ENCODE peak calls at places on chromosome 20, in six cellular contexts. O is activated naive CD8-positive, alpha-beta T cell treated with anti-CD3 and anti-CD28 coated beads, Interleukin-2, amount 50 U/mL, for 24 hours; G is HCT116; T is left lung; J is T-helper 17 cell; R is upper lobe of left lung. K is an unnamed sample.

GRCh38 chr20:50526403-50526989 is 16.3 kb downstream of the PTPN1 start:
- ATAC-seq in O (no peak), G (no peak), T (peak), J (no peak), R (peak), K (no peak)

GRCh38 chr20:47532002-47532401 is 30.3 kb downstream of the NCOA3 start:
- ATAC-seq in O (no peak), G (no peak), T (no peak), J (no peak), R (no peak), K (no peak)

GRCh38 chr20:12210591-12210990 is 292.9 kb downstream of the BTBD3 start:
- ATAC-seq in O (no peak), G (no peak), T (no peak), J (no peak), R (no peak), K (no peak)

GRCh38 chr20:62453186-62453808 is 22.5 kb downstream of the GATA5 start:
- ATAC-seq in O (no peak), G (no peak), T (no peak), J (no peak), R (no peak), K (no peak)

GRCh38 chr20:19903168-19903676 is 113.9 kb upstream of the NAA20 start:
- ATAC-seq in O (no peak), G (no peak), T (peak), J (no peak), R (peak), K (no peak)

GRCh38 chr20:44097521-44098255 is 89.3 kb downstream of the JPH2 start:
- ATAC-seq in O (no peak), G (no peak), T (no peak), J (no peak), R (no peak), K (no peak)

GRCh38 chr20:50508171-50508761 is 1.9 kb upstream of the PTPN1 start:
- ATAC-seq in O (no peak), G (no peak), T (no peak), J (no peak), R (no peak), K (no peak)

GRCh38 chr20:44900231-44900854 is 9.5 kb upstream of the PABPC1L start:
- ATAC-seq in O (peak), G (no peak), T (peak), J (no peak), R (peak), K (no peak)

GRCh38 chr20:2736441-2736840 is 43.9 kb downstream of the EBF4 start:
- ATAC-seq in O (no peak), G (no peak), T (no peak), J (no peak), R (no peak), K (no peak)

GRCh38 chr20:2984028-2984501 is 59.4 kb upstream of the GNRH2 start:
- ATAC-seq in O (peak), G (no peak), T (no peak), J (peak), R (no peak), K (peak)

GRCh38 chr20:4775322-4776078 is 53.8 kb downstream of the PRND start:
- ATAC-seq in O (no peak), G (no peak), T (peak), J (no peak), R (no peak), K (no peak)

GRCh38 chr20:62774762-62775161 is 21.5 kb upstream of the MRGBP start:
- ATAC-seq in O (no peak), G (no peak), T (no peak), J (no peak), R (no peak), K (no peak)

GRCh38 chr20:61205769-61206168 is 46.3 kb upstream of the CDH4 start:
- ATAC-seq in O (no peak), G (no peak), T (no peak), J (no peak), R (no peak), K (no peak)

GRCh38 chr20:58286729-58287128 is 22.8 kb upstream of the RAB22A start:
- ATAC-seq in O (peak), G (no peak), T (no peak), J (no peak), R (no peak), K (no peak)

GRCh38 chr20:34732523-34732922 is 28.4 kb downstream of the TP53INP2 start:
- ATAC-seq in O (no peak), G (no peak), T (no peak), J (no peak), R (no peak), K (no peak)

GRCh38 chr20:45827030-45827652 is at the start of gene TNNC2:
- ATAC-seq in O (no peak), G (no peak), T (no peak), J (no peak), R (no peak), K (no peak)

GRCh38 chr20:46458891-46459750 is 52.7 kb upstream of the ELMO2 start:
- ATAC-seq in O (no peak), G (no peak), T (peak), J (no peak), R (no peak), K (no peak)

GRCh38 chr20:57707849-57708693 is 1.7 kb downstream of the PMEPA1 start:
- ATAC-seq in O (no peak), G (no peak), T (no peak), J (no peak), R (no peak), K (no peak)

GRCh38 chr20:41359541-41360011 is 7.0 kb downstream of the EMILIN3 start:
- ATAC-seq in O (no peak), G (no peak), T (no peak), J (no peak), R (no peak), K (no peak)

GRCh38 chr20:35560105-35560511 is 18.2 kb downstream of the ERGIC3 start:
- ATAC-seq in O (no peak), G (no peak), T (no peak), J (no peak), R (no peak), K (no peak)

GRCh38 chr20:17598013-17598550 is 28.2 kb downstream of the DSTN start:
- ATAC-seq in O (no peak), G (no peak), T (no peak), J (no peak), R (no peak), K (no peak)

GRCh38 chr20:14332796-14333345 is 4.5 kb downstream of the FLRT3 start:
- ATAC-seq in O (no peak), G (no peak), T (peak), J (no peak), R (no peak), K (no peak)

GRCh38 chr20:51759769-51760510 is 8.2 kb downstream of the ATP9A start:
- ATAC-seq in O (no peak), G (peak), T (no peak), J (no peak), R (no peak), K (no peak)

GRCh38 chr20:62495798-62496325 is 20.1 kb upstream of the GATA5 start:
- ATAC-seq in O (no peak), G (no peak), T (no peak), J (no peak), R (peak), K (no peak)

GRCh38 chr20:46820682-46821081 is 74.0 kb upstream of the EYA2 start:
- ATAC-seq in O (no peak), G (no peak), T (no peak), J (no peak), R (no peak), K (no peak)

GRCh38 chr20:62925420-62926228 is 681 bp downstream of the DIDO1 start:
- ATAC-seq in O (no peak), G (peak), T (peak), J (peak), R (no peak), K (peak)

GRCh38 chr20:62232764-62233645 is 5.3 kb upstream of the OSBPL2 start:
- ATAC-seq in O (no peak), G (no peak), T (no peak), J (no peak), R (no peak), K (no peak)

GRCh38 chr20:54345301-54345724 is 130.1 kb upstream of the DOK5 start:
- ATAC-seq in O (no peak), G (peak), T (peak), J (no peak), R (no peak), K (no peak)

GRCh38 chr20:35117148-35117547 is 24.5 kb upstream of the TRPC4AP start:
- ATAC-seq in O (no peak), G (no peak), T (no peak), J (no peak), R (no peak), K (no peak)

GRCh38 chr20:4038047-4038459 is 22.7 kb upstream of the RNF24 start:
- ATAC-seq in O (peak), G (peak), T (peak), J (peak), R (peak), K (peak)

GRCh38 chr20:17822039-17822438 is 122.3 kb downstream of the BANF2 start:
- ATAC-seq in O (no peak), G (no peak), T (peak), J (no peak), R (no peak), K (no peak)

GRCh38 chr20:33751775-33752174 is 20.0 kb downstream of the ZNF341 start:
- ATAC-seq in O (no peak), G (peak), T (no peak), J (no peak), R (no peak), K (no peak)

GRCh38 chr20:55947701-55948100 is 57.6 kb downstream of the CBLN4 start:
- ATAC-seq in O (no peak), G (no peak), T (peak), J (no peak), R (no peak), K (no peak)

GRCh38 chr20:38170914-38171300 is 5.8 kb upstream of the TGM2 start:
- ATAC-seq in O (no peak), G (no peak), T (no peak), J (no peak), R (no peak), K (no peak)

GRCh38 chr20:61789329-61789728 is 276.4 kb downstream of the TAF4 start:
- ATAC-seq in O (no peak), G (no peak), T (no peak), J (no peak), R (no peak), K (no peak)

GRCh38 chr20:57388953-57389694 is 2.1 kb upstream of the RBM38 start:
- ATAC-seq in O (peak), G (peak), T (peak), J (peak), R (peak), K (peak)

GRCh38 chr20:45114465-45115385 is at the start of gene WFDC5:
- ATAC-seq in O (peak), G (no peak), T (no peak), J (peak), R (no peak), K (peak)

GRCh38 chr20:52269327-52269726 is 77.7 kb upstream of the ZFP64 start:
- ATAC-seq in O (no peak), G (no peak), T (no peak), J (no peak), R (no peak), K (no peak)

GRCh38 chr20:54897787-54898186 is 422.4 kb downstream of the DOK5 start:
- ATAC-seq in O (no peak), G (no peak), T (no peak), J (no peak), R (no peak), K (no peak)

GRCh38 chr20:49219924-49220831 is 962 bp downstream of the DDX27 start:
- ATAC-seq in O (no peak), G (no peak), T (no peak), J (no peak), R (no peak), K (no peak)

K was measured in activated CD4-positive, CD25-positive, alpha-beta regulatory T cell treated with anti-CD3 and anti-CD28 coated beads, Interleukin-2, amount 50 U/mL, for 24 hours.